ENCODE peak calls at places on chromosomes 7 and 10, in six cellular contexts. A is uterus; P is transverse colon; U is Caco-2; N is effector memory CD4-positive, alpha-beta T cell; F is neuronal stem cell. I is an unnamed sample.
A peak's percentile ranks its signal among the peaks of the same experiment; 100 is the strongest.

GRCh38 chr10:99779335-99779734 is 3.1 kb upstream of the ABCC2 start:
- DNase-seq in A (no peak), P (no peak), U (peak; percentile 42), N (no peak), F (no peak), I (no peak)

GRCh38 chr10:47367646-47368045 is 16.4 kb downstream of the ZNF488 start:
- DNase-seq in A (no peak), P (no peak), U (no peak), N (no peak), F (no peak), I (no peak)

GRCh38 chr7:135938563-135938962 is 38.6 kb downstream of the MTPN start:
- DNase-seq in A (no peak), P (no peak), U (no peak), N (no peak), F (no peak), I (no peak)

GRCh38 chr10:98293550-98294269 is 25.7 kb upstream of the LOXL4 start:
- DNase-seq in A (no peak), P (no peak), U (no peak), N (no peak), F (no peak), I (no peak)

GRCh38 chr7:92717982-92718716 is 118.2 kb downstream of the CDK6 start:
- DNase-seq in A (peak; percentile 72), P (peak; percentile 55), U (no peak), N (peak; percentile 14), F (no peak), I (no peak)

GRCh38 chr7:93622036-93622714 is 47.7 kb upstream of the CALCR start:
- DNase-seq in A (no peak), P (no peak), U (peak; percentile 40), N (no peak), F (no peak), I (no peak)

GRCh38 chr7:98869374-98870070 is at the start of gene TMEM130:
- DNase-seq in A (no peak), P (no peak), U (no peak), N (no peak), F (no peak), I (no peak)

GRCh38 chr7:131424219-131424822 is 96.6 kb downstream of the MKLN1 start:
- DNase-seq in A (no peak), P (no peak), U (no peak), N (no peak), F (no peak), I (no peak)

GRCh38 chr7:149670288-149670687 is 103.1 kb downstream of the ZNF467 start:
- DNase-seq in A (peak; percentile 32), P (peak; percentile 16), U (no peak), N (no peak), F (no peak), I (no peak)

GRCh38 chr7:130890176-130891020 is 156.4 kb upstream of the KLF14 start:
- DNase-seq in A (no peak), P (no peak), U (no peak), N (no peak), F (no peak), I (no peak)

GRCh38 chr10:106560925-106561640 is 603.4 kb downstream of the SORCS1 start:
- DNase-seq in A (no peak), P (no peak), U (no peak), N (no peak), F (no peak), I (no peak)

GRCh38 chr7:431041-431440 is 88.6 kb downstream of the PDGFA start:
- DNase-seq in A (no peak), P (no peak), U (no peak), N (no peak), F (no peak), I (no peak)

GRCh38 chr7:155509725-155510551 is 36.4 kb downstream of the CNPY1 start:
- DNase-seq in A (no peak), P (no peak), U (peak; percentile 65), N (no peak), F (no peak), I (no peak)

GRCh38 chr7:111029574-111030357 is 61.2 kb upstream of the LRRN3 start:
- DNase-seq in A (no peak), P (peak; percentile 8), U (no peak), N (no peak), F (no peak), I (no peak)

GRCh38 chr10:64086083-64086772 is 565.0 kb downstream of the REEP3 start:
- DNase-seq in A (no peak), P (no peak), U (no peak), N (no peak), F (no peak), I (no peak)

GRCh38 chr10:63699785-63700184 is 178.6 kb downstream of the REEP3 start:
- DNase-seq in A (peak; percentile 79), P (no peak), U (no peak), N (no peak), F (no peak), I (no peak)

GRCh38 chr7:123437447-123437995 is 96.9 kb downstream of the IQUB start:
- DNase-seq in A (no peak), P (no peak), U (no peak), N (no peak), F (no peak), I (no peak)

GRCh38 chr10:9339702-9340101 is 1285.2 kb downstream of the GATA3 start:
- DNase-seq in A (no peak), P (no peak), U (no peak), N (no peak), F (no peak), I (no peak)

GRCh38 chr7:117092801-117093200 is 139.5 kb downstream of the ST7 start:
- DNase-seq in A (no peak), P (no peak), U (no peak), N (no peak), F (no peak), I (no peak)

GRCh38 chr7:74126220-74126880 is 42.7 kb downstream of the LIMK1 start:
- DNase-seq in A (no peak), P (no peak), U (no peak), N (no peak), F (no peak), I (no peak)

GRCh38 chr7:120123528-120123927 is 149.4 kb upstream of the KCND2 start:
- DNase-seq in A (no peak), P (no peak), U (no peak), N (no peak), F (no peak), I (no peak)

GRCh38 chr10:120634629-120635028 is 177.6 kb downstream of the PLPP4 start:
- DNase-seq in A (no peak), P (no peak), U (peak; percentile 8), N (no peak), F (no peak), I (no peak)

GRCh38 chr7:127034171-127034806 is 218.5 kb downstream of the GRM8 start:
- DNase-seq in A (no peak), P (no peak), U (no peak), N (no peak), F (no peak), I (no peak)

GRCh38 chr10:102455893-102456471 is 4.6 kb upstream of the C10orf95 start:
- DNase-seq in A (no peak), P (peak; percentile 28), U (peak; percentile 76), N (no peak), F (no peak), I (no peak)

GRCh38 chr7:107678110-107678753 is 17.6 kb downstream of the SLC26A4 start:
- DNase-seq in A (no peak), P (no peak), U (no peak), N (no peak), F (no peak), I (no peak)

GRCh38 chr10:115979576-115979975 is 293.4 kb downstream of the GFRA1 start:
- DNase-seq in A (no peak), P (no peak), U (no peak), N (no peak), F (no peak), I (no peak)

GRCh38 chr10:132193907-132194552 is 7.3 kb downstream of the DPYSL4 start:
- DNase-seq in A (no peak), P (no peak), U (peak; percentile 76), N (no peak), F (no peak), I (no peak)

GRCh38 chr7:114622189-114622588 is 207.6 kb downstream of the FOXP2 start:
- DNase-seq in A (no peak), P (no peak), U (no peak), N (no peak), F (no peak), I (no peak)

GRCh38 chr7:94395141-94396041 is 696 bp downstream of the COL1A2 start:
- DNase-seq in A (peak; percentile 85), P (peak; percentile 30), U (peak; percentile 59), N (no peak), F (peak; percentile 78), I (no peak)

GRCh38 chr10:60896033-60896432 is 48.0 kb downstream of the RHOBTB1 start:
- DNase-seq in A (no peak), P (no peak), U (no peak), N (no peak), F (no peak), I (no peak)

DNA sequence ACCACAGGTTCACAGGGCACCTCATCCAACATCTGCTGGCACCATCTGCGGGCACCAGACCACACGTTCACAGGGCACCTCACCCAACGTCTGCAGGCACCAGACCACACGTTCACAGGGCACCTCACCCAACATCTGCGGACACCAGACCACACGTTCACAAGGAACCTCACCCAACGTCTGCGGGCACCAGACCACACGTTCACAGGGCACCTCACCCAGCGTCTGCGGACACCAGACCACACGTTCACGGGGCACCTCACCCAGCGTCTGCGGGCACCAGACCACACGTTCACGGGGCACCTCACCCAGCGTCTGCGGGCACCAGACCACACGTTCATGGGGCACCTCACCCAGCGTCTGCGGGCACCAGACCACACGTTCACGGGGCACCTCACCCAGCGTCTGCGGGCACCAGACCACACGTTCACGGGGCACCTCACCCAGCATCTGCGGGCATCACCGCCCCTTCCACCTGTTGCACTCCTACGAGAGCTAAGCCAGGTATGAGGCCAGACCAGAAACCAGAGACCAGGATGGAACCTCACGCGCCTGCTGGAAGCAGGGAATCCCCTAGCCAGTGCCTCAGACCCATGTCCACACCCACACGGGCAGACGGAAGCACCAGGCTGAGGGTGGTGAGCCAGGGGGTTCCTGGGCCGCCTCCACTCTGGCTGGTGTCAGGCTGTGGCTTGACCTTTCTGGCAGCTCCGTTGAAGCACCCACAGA is 182.8 kb downstream of the MAD1L1 start:
- DNase-seq in A (no peak), P (no peak), U (no peak), N (no peak), F (no peak), I (no peak)
- H3K9me3 ChIP-seq in A (no peaks in the 10 kb centered on the region), P (no peaks in the 10 kb centered on the region), U (no peaks in the 10 kb centered on the region), N (no peaks in the 10 kb centered on the region), F (no peaks in the 10 kb centered on the region), I (no peaks in the 10 kb centered on the region)

GRCh38 chr7:159175792-159176191 is 31.1 kb upstream of the VIPR2 start:
- DNase-seq in A (no peak), P (no peak), U (no peak), N (no peak), F (no peak), I (no peak)
- H3K9me3 ChIP-seq in A (peaks cover 7% of the 10 kb centered on the region), P (no peaks in the 10 kb centered on the region), U (no peaks in the 10 kb centered on the region), N (peaks cover 6% of the 10 kb centered on the region), F (no peaks in the 10 kb centered on the region), I (no peaks in the 10 kb centered on the region)

GRCh38 chr10:128881086-128881485 is 586.0 kb upstream of the MGMT start:
- DNase-seq in A (no peak), P (no peak), U (no peak), N (no peak), F (no peak), I (no peak)
- H3K9me3 ChIP-seq in A (no peaks in the 10 kb centered on the region), P (no peaks in the 10 kb centered on the region), U (no peaks in the 10 kb centered on the region), N (no peaks in the 10 kb centered on the region), F (no peaks in the 10 kb centered on the region), I (no peaks in the 10 kb centered on the region)

GRCh38 chr7:158394936-158395335 is 192.7 kb downstream of the PTPRN2 start:
- DNase-seq in A (no peak), P (peak; percentile 67), U (no peak), N (no peak), F (peak; percentile 56), I (peak; percentile 34)
- H3K9me3 ChIP-seq in A (no peaks in the 10 kb centered on the region), P (no peaks in the 10 kb centered on the region), U (no peaks in the 10 kb centered on the region), N (no peaks in the 10 kb centered on the region), F (no peaks in the 10 kb centered on the region), I (no peaks in the 10 kb centered on the region)

GRCh38 chr7:6706666-6707407 is at the start of gene ZNF12:
- DNase-seq in A (peak; percentile 97), P (peak; percentile 98), U (peak; percentile 97), N (peak; percentile 92), F (peak; percentile 87), I (peak; percentile 90)
- H3K9me3 ChIP-seq in A (no peaks in the 10 kb centered on the region), P (no peaks in the 10 kb centered on the region), U (peaks cover 16% of the 10 kb centered on the region), N (no peaks in the 10 kb centered on the region), F (peaks cover 28% of the 10 kb centered on the region), I (no peaks in the 10 kb centered on the region)

I was measured in T-helper 17 cell.